ENCODE peak calls at places on chromosomes 6 and 20, in eight cellular contexts. D is AG04450; P is fibroblast of lung; M is body of pancreas; N is endodermal cell; W is upper lobe of right lung; O is CD8-positive, alpha-beta T cell; L is HCT116. A is an unnamed sample.
A peak's percentile ranks its signal among the peaks of the same experiment; 100 is the strongest.

GRCh38 chr6:134619789-134620188 is 301.9 kb upstream of the SGK1 start:
- DNase-seq in D (peak; percentile 53), P (peak; percentile 87), M (no peak), N (no peak), W (no peak), O (no peak), L (no peak), A (peak; percentile 67)

GRCh38 chr6:157985378-157986155 is 3.9 kb downstream of the SYNJ2 start:
- DNase-seq in D (no peak), P (no peak), M (peak; percentile 44), N (peak; percentile 71), W (peak; percentile 38), O (no peak), L (no peak), A (peak; percentile 43)

GRCh38 chr6:128363020-128363419 is 157.4 kb downstream of the PTPRK start:
- DNase-seq in D (no peak), P (no peak), M (no peak), N (no peak), W (no peak), O (no peak), L (no peak), A (no peak)

GRCh38 chr6:26217714-26218075 is 130.5 kb downstream of the HFE start:
- DNase-seq in D (no peak), P (peak; percentile 35), M (no peak), N (peak; percentile 87), W (no peak), O (no peak), L (no peak), A (no peak)

GRCh38 chr6:107820571-107821261 is 3.4 kb downstream of the SCML4 start:
- DNase-seq in D (no peak), P (peak; percentile 19), M (no peak), N (peak; percentile 49), W (no peak), O (peak; percentile 78), L (no peak), A (no peak)

GRCh38 chr6:37048851-37049734 is 43.6 kb downstream of the FGD2 start:
- DNase-seq in D (peak; percentile 73), P (peak; percentile 83), M (peak; percentile 88), N (no peak), W (no peak), O (peak; percentile 78), L (no peak), A (no peak)

GRCh38 chr20:34943808-34944568 is 11.6 kb downstream of the GSS start:
- DNase-seq in D (no peak), P (peak; percentile 6), M (no peak), N (no peak), W (no peak), O (no peak), L (peak; percentile 16), A (no peak)

GRCh38 chr20:57783956-57784837 is 74.4 kb upstream of the PMEPA1 start:
- DNase-seq in D (no peak), P (no peak), M (no peak), N (peak; percentile 36), W (no peak), O (no peak), L (no peak), A (no peak)

GRCh38 chr6:148559848-148560433 is 186.9 kb upstream of the UST start:
- DNase-seq in D (peak; percentile 50), P (peak; percentile 72), M (peak; percentile 77), N (peak; percentile 92), W (peak; percentile 88), O (peak; percentile 81), L (peak; percentile 26), A (peak; percentile 84)

GRCh38 chr6:26115226-26115625 is 28.0 kb downstream of the HFE start:
- DNase-seq in D (no peak), P (no peak), M (no peak), N (no peak), W (no peak), O (no peak), L (no peak), A (no peak)

GRCh38 chr6:128713461-128713860 is 169.5 kb upstream of the LAMA2 start:
- DNase-seq in D (no peak), P (peak; percentile 49), M (no peak), N (no peak), W (no peak), O (no peak), L (no peak), A (no peak)

GRCh38 chr6:148440021-148440420 is 97.4 kb downstream of the SASH1 start:
- DNase-seq in D (no peak), P (no peak), M (no peak), N (peak; percentile 19), W (no peak), O (no peak), L (no peak), A (no peak)

GRCh38 chr6:168385858-168386735 is 54.9 kb upstream of the SMOC2 start:
- DNase-seq in D (no peak), P (no peak), M (no peak), N (no peak), W (peak; percentile 46), O (no peak), L (no peak), A (no peak)

GRCh38 chr6:109187399-109188114 is 92.2 kb downstream of the CEP57L1 start:
- DNase-seq in D (no peak), P (peak; percentile 49), M (peak; percentile 68), N (peak; percentile 83), W (no peak), O (peak; percentile 75), L (peak; percentile 56), A (peak; percentile 42)

GRCh38 chr6:111976169-111976568 is 77.7 kb upstream of the CCN6 start:
- DNase-seq in D (no peak), P (no peak), M (no peak), N (no peak), W (no peak), O (no peak), L (no peak), A (no peak)

GRCh38 chr20:51570755-51571469 is 28.4 kb upstream of the NFATC2 start:
- DNase-seq in D (no peak), P (peak; percentile 31), M (no peak), N (no peak), W (no peak), O (no peak), L (no peak), A (no peak)

GRCh38 chr6:33613146-33613793 is 7.9 kb upstream of the ITPR3 start:
- DNase-seq in D (no peak), P (peak; percentile 61), M (peak; percentile 47), N (no peak), W (no peak), O (no peak), L (no peak), A (no peak)

GRCh38 chr20:24437322-24438090 is 31.9 kb upstream of the SYNDIG1 start:
- DNase-seq in D (no peak), P (no peak), M (no peak), N (no peak), W (no peak), O (no peak), L (no peak), A (no peak)
- H3K27me3 ChIP-seq in D (no peaks in the 10 kb centered on the region), P (no peaks in the 10 kb centered on the region), M (no peaks in the 10 kb centered on the region), N (no peaks in the 10 kb centered on the region), W (peaks cover 38% of the 10 kb centered on the region), O (no peaks in the 10 kb centered on the region), L (no peaks in the 10 kb centered on the region), A (no peaks in the 10 kb centered on the region)

DNA sequence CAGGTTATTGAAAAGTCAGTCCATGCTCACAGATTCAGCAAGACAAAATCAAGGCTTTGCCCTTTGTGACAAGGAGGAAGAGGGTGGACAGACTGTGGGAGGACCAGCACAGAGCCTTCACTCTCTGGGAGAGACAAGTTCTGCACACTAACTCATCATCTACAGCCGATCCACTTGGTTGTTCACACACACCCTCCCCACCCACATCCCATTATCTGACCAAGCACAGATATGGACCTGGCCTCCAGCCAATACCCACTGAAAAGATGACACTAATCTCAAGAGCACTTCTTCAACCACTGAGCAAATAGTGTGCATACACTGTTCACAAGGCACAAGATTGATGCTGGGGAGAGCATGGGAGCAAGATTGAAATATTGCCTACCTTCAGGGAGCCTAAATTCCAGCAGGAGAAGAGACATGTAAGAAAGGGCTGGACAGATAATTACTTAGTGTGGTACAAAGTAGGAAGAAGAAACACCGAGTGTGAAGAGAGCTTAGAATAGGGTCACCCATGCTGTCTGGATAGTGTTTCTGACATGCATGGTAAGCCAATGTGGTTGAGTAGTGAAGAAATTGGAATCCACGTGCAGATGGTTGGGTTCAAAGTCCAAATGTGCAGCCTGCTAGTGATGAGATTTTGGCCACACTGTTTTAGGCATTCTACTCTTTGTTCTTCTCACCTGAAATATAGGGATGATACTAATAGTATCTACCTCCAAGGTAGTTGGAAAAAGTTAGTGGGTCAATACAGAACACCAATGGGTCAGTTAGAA is 21.7 kb upstream of the IL17A start:
- DNase-seq in D (no peak), P (no peak), M (no peak), N (no peak), W (no peak), O (no peak), L (no peak), A (no peak)
- TF ChIP-seq CTCF in D (no peak), P (no peak), M (no peak), N (no peak), W (no peak), O (no peak), L (no peak), A (no peak)

DNA sequence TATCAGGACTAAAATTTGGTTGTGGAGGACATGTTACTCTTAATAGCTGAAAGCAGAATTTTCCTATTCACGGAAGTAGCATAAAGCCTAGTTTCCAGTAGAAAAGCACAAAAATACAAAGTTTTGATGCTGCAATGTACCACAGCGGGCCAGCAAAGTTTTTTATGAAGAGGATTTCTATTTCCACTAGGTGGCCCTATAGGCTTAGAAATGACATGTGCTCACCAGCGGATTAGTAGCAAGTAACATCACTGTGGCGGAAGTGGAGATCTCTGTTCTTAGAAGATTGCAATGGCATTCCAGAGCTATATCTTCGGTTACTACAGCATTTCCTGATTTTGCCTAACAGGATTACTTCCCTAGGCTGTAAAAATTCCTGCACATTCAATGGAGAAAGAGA is 1219.0 kb upstream of the EYS start:
- DNase-seq in D (no peak), P (peak; percentile 27), M (no peak), N (no peak), W (no peak), O (no peak), L (peak; percentile 1), A (peak; percentile 24)
- H3K9me3 ChIP-seq in D (peaks cover 14% of the 10 kb centered on the region), P (no peaks in the 10 kb centered on the region), M (no peaks in the 10 kb centered on the region), N (peaks cover 72% of the 10 kb centered on the region), W (peaks cover 18% of the 10 kb centered on the region), O (peaks cover 4% of the 10 kb centered on the region), L (peaks cover 12% of the 10 kb centered on the region), A (peaks cover 3% of the 10 kb centered on the region)

GRCh38 chr20:59161626-59162170 is 1.9 kb upstream of the ZNF831 start:
- DNase-seq in D (no peak), P (no peak), M (no peak), N (no peak), W (no peak), O (no peak), L (no peak), A (no peak)

GRCh38 chr20:59157961-59158541 is 5.6 kb upstream of the ZNF831 start:
- DNase-seq in D (no peak), P (no peak), M (no peak), N (no peak), W (no peak), O (no peak), L (no peak), A (no peak)

GRCh38 chr20:59158673-59159072 is 4.9 kb upstream of the ZNF831 start:
- DNase-seq in D (no peak), P (no peak), M (no peak), N (peak; percentile 13), W (no peak), O (no peak), L (no peak), A (no peak)

GRCh38 chr20:59159091-59159821 is 4.4 kb upstream of the ZNF831 start:
- DNase-seq in D (no peak), P (no peak), M (no peak), N (peak; percentile 81), W (no peak), O (peak; percentile 81), L (no peak), A (peak; percentile 62)

GRCh38 chr20:59159822-59160740 is 3.5 kb upstream of the ZNF831 start:
- DNase-seq in D (no peak), P (no peak), M (no peak), N (peak; percentile 24), W (no peak), O (no peak), L (no peak), A (no peak)
- H3K27me3 ChIP-seq in D (no peaks in the 10 kb centered on the region), P (no peaks in the 10 kb centered on the region), M (no peaks in the 10 kb centered on the region), N (no peaks in the 10 kb centered on the region), W (no peaks in the 10 kb centered on the region), O (no peaks in the 10 kb centered on the region), L (peaks cover 53% of the 10 kb centered on the region), A (no peaks in the 10 kb centered on the region)